ENCODE peak calls at places on chromosomes 11 and 22, in ten cellular contexts. One of them, this sample, is unnamed.

GRCh38 chr11:125338886-125339811 is 156.9 kb downstream of the FEZ1 start:
- DNase-seq in type B pancreatic cell: no peak
- DNase-seq in effector CD4-positive, alpha-beta T cell: no peak
- DNase-seq in tibial nerve: peak
- DNase-seq in iPS-NIHi11: no peak
- DNase-seq in A549: no peak
- DNase-seq in AG10803: peak
- DNase-seq in epithelial cell of esophagus: no peak
- DNase-seq in neural crest cell: no peak
- DNase-seq in astrocyte of the spinal cord: peak
- DNase-seq in this sample: no peak

GRCh38 chr11:94968334-94968958 is 4.9 kb downstream of the CWC15 start:
- DNase-seq in type B pancreatic cell: no peak
- DNase-seq in effector CD4-positive, alpha-beta T cell: no peak
- DNase-seq in tibial nerve: no peak
- DNase-seq in iPS-NIHi11: no peak
- DNase-seq in A549: no peak
- DNase-seq in AG10803: peak
- DNase-seq in epithelial cell of esophagus: peak
- DNase-seq in neural crest cell: no peak
- DNase-seq in astrocyte of the spinal cord: peak
- DNase-seq in this sample: peak

GRCh38 chr11:100735949-100736675 is 49.0 kb downstream of the ARHGAP42 start:
- DNase-seq in type B pancreatic cell: no peak
- DNase-seq in effector CD4-positive, alpha-beta T cell: no peak
- DNase-seq in tibial nerve: no peak
- DNase-seq in iPS-NIHi11: no peak
- DNase-seq in A549: peak
- DNase-seq in AG10803: no peak
- DNase-seq in epithelial cell of esophagus: peak
- DNase-seq in neural crest cell: no peak
- DNase-seq in astrocyte of the spinal cord: no peak
- DNase-seq in this sample: peak

GRCh38 chr11:130829801-130830562 is 86.3 kb downstream of the SNX19 start:
- DNase-seq in type B pancreatic cell: no peak
- DNase-seq in effector CD4-positive, alpha-beta T cell: no peak
- DNase-seq in tibial nerve: peak
- DNase-seq in iPS-NIHi11: no peak
- DNase-seq in A549: no peak
- DNase-seq in AG10803: peak
- DNase-seq in epithelial cell of esophagus: no peak
- DNase-seq in neural crest cell: no peak
- DNase-seq in astrocyte of the spinal cord: no peak
- DNase-seq in this sample: no peak

GRCh38 chr11:17129003-17129402 is 51.5 kb upstream of the RPS13 start:
- DNase-seq in type B pancreatic cell: no peak
- DNase-seq in effector CD4-positive, alpha-beta T cell: no peak
- DNase-seq in tibial nerve: no peak
- DNase-seq in iPS-NIHi11: no peak
- DNase-seq in A549: no peak
- DNase-seq in AG10803: no peak
- DNase-seq in epithelial cell of esophagus: peak
- DNase-seq in neural crest cell: no peak
- DNase-seq in astrocyte of the spinal cord: peak
- DNase-seq in this sample: no peak

GRCh38 chr11:17244046-17244445 is 32.5 kb upstream of the NUCB2 start:
- DNase-seq in type B pancreatic cell: no peak
- DNase-seq in effector CD4-positive, alpha-beta T cell: no peak
- DNase-seq in tibial nerve: no peak
- DNase-seq in iPS-NIHi11: no peak
- DNase-seq in A549: no peak
- DNase-seq in AG10803: no peak
- DNase-seq in epithelial cell of esophagus: no peak
- DNase-seq in neural crest cell: no peak
- DNase-seq in astrocyte of the spinal cord: no peak
- DNase-seq in this sample: peak

GRCh38 chr11:12701815-12702214 is 27.6 kb downstream of the TEAD1 start:
- DNase-seq in type B pancreatic cell: no peak
- DNase-seq in effector CD4-positive, alpha-beta T cell: no peak
- DNase-seq in tibial nerve: no peak
- DNase-seq in iPS-NIHi11: no peak
- DNase-seq in A549: no peak
- DNase-seq in AG10803: no peak
- DNase-seq in epithelial cell of esophagus: no peak
- DNase-seq in neural crest cell: no peak
- DNase-seq in astrocyte of the spinal cord: no peak
- DNase-seq in this sample: no peak

GRCh38 chr22:20427104-20427944 is 10.3 kb downstream of the SCARF2 start:
- DNase-seq in type B pancreatic cell: no peak
- DNase-seq in effector CD4-positive, alpha-beta T cell: no peak
- DNase-seq in tibial nerve: no peak
- DNase-seq in iPS-NIHi11: no peak
- DNase-seq in A549: no peak
- DNase-seq in AG10803: no peak
- DNase-seq in epithelial cell of esophagus: no peak
- DNase-seq in neural crest cell: no peak
- DNase-seq in astrocyte of the spinal cord: no peak
- DNase-seq in this sample: no peak

GRCh38 chr11:65489706-65490310 is 9.0 kb upstream of the MALAT1 start:
- DNase-seq in type B pancreatic cell: no peak
- DNase-seq in effector CD4-positive, alpha-beta T cell: no peak
- DNase-seq in tibial nerve: no peak
- DNase-seq in iPS-NIHi11: no peak
- DNase-seq in A549: no peak
- DNase-seq in AG10803: peak
- DNase-seq in epithelial cell of esophagus: no peak
- DNase-seq in neural crest cell: no peak
- DNase-seq in astrocyte of the spinal cord: peak
- DNase-seq in this sample: peak

GRCh38 chr11:125128450-125128849 is 17.0 kb upstream of the TMEM218 start:
- DNase-seq in type B pancreatic cell: no peak
- DNase-seq in effector CD4-positive, alpha-beta T cell: no peak
- DNase-seq in tibial nerve: no peak
- DNase-seq in iPS-NIHi11: no peak
- DNase-seq in A549: no peak
- DNase-seq in AG10803: peak
- DNase-seq in epithelial cell of esophagus: peak
- DNase-seq in neural crest cell: no peak
- DNase-seq in astrocyte of the spinal cord: peak
- DNase-seq in this sample: no peak

GRCh38 chr22:24775769-24776492 is 1.4 kb upstream of the PIWIL3 start:
- DNase-seq in type B pancreatic cell: no peak
- DNase-seq in effector CD4-positive, alpha-beta T cell: no peak
- DNase-seq in tibial nerve: no peak
- DNase-seq in iPS-NIHi11: no peak
- DNase-seq in A549: no peak
- DNase-seq in AG10803: peak
- DNase-seq in epithelial cell of esophagus: peak
- DNase-seq in neural crest cell: no peak
- DNase-seq in astrocyte of the spinal cord: no peak
- DNase-seq in this sample: no peak

GRCh38 chr11:109564241-109564640 is 142.3 kb downstream of the C11orf87 start:
- DNase-seq in type B pancreatic cell: no peak
- DNase-seq in effector CD4-positive, alpha-beta T cell: no peak
- DNase-seq in tibial nerve: no peak
- DNase-seq in iPS-NIHi11: no peak
- DNase-seq in A549: no peak
- DNase-seq in AG10803: no peak
- DNase-seq in epithelial cell of esophagus: no peak
- DNase-seq in neural crest cell: no peak
- DNase-seq in astrocyte of the spinal cord: no peak
- DNase-seq in this sample: no peak

GRCh38 chr11:116928102-116928777 is 90.8 kb upstream of the APOA1 start:
- DNase-seq in type B pancreatic cell: no peak
- DNase-seq in effector CD4-positive, alpha-beta T cell: peak
- DNase-seq in tibial nerve: no peak
- DNase-seq in iPS-NIHi11: no peak
- DNase-seq in A549: no peak
- DNase-seq in AG10803: no peak
- DNase-seq in epithelial cell of esophagus: no peak
- DNase-seq in neural crest cell: no peak
- DNase-seq in astrocyte of the spinal cord: no peak
- DNase-seq in this sample: peak

GRCh38 chr11:30314625-30315024 is 8.3 kb upstream of the ARL14EP start:
- DNase-seq in type B pancreatic cell: no peak
- DNase-seq in effector CD4-positive, alpha-beta T cell: no peak
- DNase-seq in tibial nerve: no peak
- DNase-seq in iPS-NIHi11: no peak
- DNase-seq in A549: no peak
- DNase-seq in AG10803: peak
- DNase-seq in epithelial cell of esophagus: peak
- DNase-seq in neural crest cell: no peak
- DNase-seq in astrocyte of the spinal cord: peak
- DNase-seq in this sample: peak

GRCh38 chr11:6745018-6745417 is 26.8 kb downstream of the OR2AG2 start:
- DNase-seq in type B pancreatic cell: no peak
- DNase-seq in effector CD4-positive, alpha-beta T cell: no peak
- DNase-seq in tibial nerve: no peak
- DNase-seq in iPS-NIHi11: no peak
- DNase-seq in A549: no peak
- DNase-seq in AG10803: no peak
- DNase-seq in epithelial cell of esophagus: no peak
- DNase-seq in neural crest cell: no peak
- DNase-seq in astrocyte of the spinal cord: no peak
- DNase-seq in this sample: peak

GRCh38 chr11:76698321-76699043 is 27.9 kb upstream of the LRRC32 start:
- DNase-seq in type B pancreatic cell: no peak
- DNase-seq in effector CD4-positive, alpha-beta T cell: no peak
- DNase-seq in tibial nerve: no peak
- DNase-seq in iPS-NIHi11: peak
- DNase-seq in A549: no peak
- DNase-seq in AG10803: no peak
- DNase-seq in epithelial cell of esophagus: peak
- DNase-seq in neural crest cell: no peak
- DNase-seq in astrocyte of the spinal cord: no peak
- DNase-seq in this sample: no peak

GRCh38 chr11:3944198-3944597 is 88.7 kb downstream of the STIM1 start:
- DNase-seq in type B pancreatic cell: no peak
- DNase-seq in effector CD4-positive, alpha-beta T cell: no peak
- DNase-seq in tibial nerve: peak
- DNase-seq in iPS-NIHi11: no peak
- DNase-seq in A549: no peak
- DNase-seq in AG10803: peak
- DNase-seq in epithelial cell of esophagus: no peak
- DNase-seq in neural crest cell: no peak
- DNase-seq in astrocyte of the spinal cord: no peak
- DNase-seq in this sample: peak

GRCh38 chr11:10205928-10206327 is 88.1 kb downstream of the SBF2 start:
- DNase-seq in type B pancreatic cell: no peak
- DNase-seq in effector CD4-positive, alpha-beta T cell: no peak
- DNase-seq in tibial nerve: no peak
- DNase-seq in iPS-NIHi11: peak
- DNase-seq in A549: no peak
- DNase-seq in AG10803: no peak
- DNase-seq in epithelial cell of esophagus: peak
- DNase-seq in neural crest cell: no peak
- DNase-seq in astrocyte of the spinal cord: no peak
- DNase-seq in this sample: peak

GRCh38 chr22:29387921-29388758 is at the start of gene AP1B1:
- DNase-seq in type B pancreatic cell: peak
- DNase-seq in effector CD4-positive, alpha-beta T cell: peak
- DNase-seq in tibial nerve: peak
- DNase-seq in iPS-NIHi11: peak
- DNase-seq in A549: peak
- DNase-seq in AG10803: peak
- DNase-seq in epithelial cell of esophagus: peak
- DNase-seq in neural crest cell: peak
- DNase-seq in astrocyte of the spinal cord: peak
- DNase-seq in this sample: peak

GRCh38 chr11:13114566-13115465 is 105.7 kb downstream of the RASSF10 start:
- DNase-seq in type B pancreatic cell: no peak
- DNase-seq in effector CD4-positive, alpha-beta T cell: no peak
- DNase-seq in tibial nerve: no peak
- DNase-seq in iPS-NIHi11: peak
- DNase-seq in A549: peak
- DNase-seq in AG10803: no peak
- DNase-seq in epithelial cell of esophagus: peak
- DNase-seq in neural crest cell: peak
- DNase-seq in astrocyte of the spinal cord: no peak
- DNase-seq in this sample: peak

GRCh38 chr22:43078522-43078921 is 10.7 kb downstream of the TTLL1 start:
- DNase-seq in type B pancreatic cell: no peak
- DNase-seq in effector CD4-positive, alpha-beta T cell: no peak
- DNase-seq in tibial nerve: no peak
- DNase-seq in iPS-NIHi11: no peak
- DNase-seq in A549: no peak
- DNase-seq in AG10803: no peak
- DNase-seq in epithelial cell of esophagus: no peak
- DNase-seq in neural crest cell: no peak
- DNase-seq in astrocyte of the spinal cord: no peak
- DNase-seq in this sample: no peak

GRCh38 chr22:31530816-31531180 is 34.5 kb downstream of the SFI1 start:
- DNase-seq in type B pancreatic cell: no peak
- DNase-seq in effector CD4-positive, alpha-beta T cell: no peak
- DNase-seq in tibial nerve: no peak
- DNase-seq in iPS-NIHi11: no peak
- DNase-seq in A549: no peak
- DNase-seq in AG10803: no peak
- DNase-seq in epithelial cell of esophagus: no peak
- DNase-seq in neural crest cell: no peak
- DNase-seq in astrocyte of the spinal cord: peak
- DNase-seq in this sample: no peak

This sample was measured in renal cortical epithelial cell.